ENCODE peak calls at places on chromosomes 6 and 20, in five cellular contexts. K, P, O, B and R are unnamed samples.

GRCh38 chr20:63957004-63957689 is 931 bp upstream of the UCKL1 start:
- DNase-seq in O (peak), B (peak), P (peak), K (peak), R (peak)

GRCh38 chr6:134230087-134230717 is 87.7 kb downstream of the SGK1 start:
- DNase-seq in P (no peak), B (no peak), K (no peak), O (no peak), R (no peak)

GRCh38 chr6:87558446-87558845 is 31.3 kb downstream of the RARS2 start:
- DNase-seq in O (peak), P (no peak), B (no peak), K (no peak), R (no peak)

GRCh38 chr6:4352731-4353130 is 217.4 kb upstream of the ECI2 start:
- DNase-seq in O (no peak), K (no peak), P (no peak), B (no peak), R (no peak)

GRCh38 chr6:108368431-108369030 is 73.7 kb downstream of the AFG1L start:
- DNase-seq in K (no peak), P (no peak), O (no peak), B (no peak), R (no peak)

GRCh38 chr20:38221041-38221589 is 39.4 kb downstream of the KIAA1755 start:
- DNase-seq in B (peak), P (peak), K (peak), O (peak), R (peak)

GRCh38 chr20:58760881-58761280 is 68.3 kb downstream of the NPEPL1 start:
- DNase-seq in K (no peak), P (no peak), B (no peak), O (no peak), R (no peak)

GRCh38 chr6:131685266-131685780 is 15.9 kb downstream of the OR2A4 start:
- DNase-seq in O (no peak), P (no peak), B (no peak), K (no peak), R (no peak)

GRCh38 chr6:149443411-149444181 is 41.2 kb downstream of the ZC3H12D start:
- DNase-seq in P (no peak), O (peak), K (no peak), B (no peak), R (no peak)

GRCh38 chr20:667351-668034 is 8.1 kb downstream of the SCRT2 start:
- DNase-seq in O (peak), B (peak), P (peak), K (peak), R (no peak)

GRCh38 chr20:56708991-56709390 is 79.9 kb downstream of the TFAP2C start:
- DNase-seq in B (no peak), K (no peak), P (no peak), O (no peak), R (no peak)

GRCh38 chr6:114000066-114000465 is 29.1 kb upstream of the HDAC2 start:
- DNase-seq in O (peak), P (no peak), K (no peak), B (no peak), R (no peak)

GRCh38 chr6:142482973-142483372 is 181.2 kb downstream of the ADGRG6 start:
- DNase-seq in P (no peak), B (no peak), K (no peak), O (peak), R (no peak)

GRCh38 chr6:51182884-51183283 is 364.2 kb downstream of the TFAP2B start:
- DNase-seq in O (no peak), B (no peak), P (no peak), K (no peak), R (no peak)

GRCh38 chr6:11811644-11812264 is 33.2 kb upstream of the ADTRP start:
- DNase-seq in P (no peak), O (no peak), B (no peak), K (no peak), R (no peak)

GRCh38 chr6:98844244-98845161 is 10.1 kb downstream of the POU3F2 start:
- DNase-seq in K (peak), P (peak), O (no peak), B (no peak), R (no peak)

GRCh38 chr6:98846021-98846380 is 11.6 kb downstream of the POU3F2 start:
- DNase-seq in O (no peak), K (no peak), B (no peak), P (no peak), R (no peak)

GRCh38 chr6:98847392-98847766 is 13.0 kb downstream of the POU3F2 start:
- DNase-seq in P (no peak), K (no peak), B (no peak), O (no peak), R (no peak)

GRCh38 chr6:98843274-98844243 is 9.2 kb downstream of the POU3F2 start:
- DNase-seq in P (peak), O (no peak), K (no peak), B (no peak), R (no peak)

DNA sequence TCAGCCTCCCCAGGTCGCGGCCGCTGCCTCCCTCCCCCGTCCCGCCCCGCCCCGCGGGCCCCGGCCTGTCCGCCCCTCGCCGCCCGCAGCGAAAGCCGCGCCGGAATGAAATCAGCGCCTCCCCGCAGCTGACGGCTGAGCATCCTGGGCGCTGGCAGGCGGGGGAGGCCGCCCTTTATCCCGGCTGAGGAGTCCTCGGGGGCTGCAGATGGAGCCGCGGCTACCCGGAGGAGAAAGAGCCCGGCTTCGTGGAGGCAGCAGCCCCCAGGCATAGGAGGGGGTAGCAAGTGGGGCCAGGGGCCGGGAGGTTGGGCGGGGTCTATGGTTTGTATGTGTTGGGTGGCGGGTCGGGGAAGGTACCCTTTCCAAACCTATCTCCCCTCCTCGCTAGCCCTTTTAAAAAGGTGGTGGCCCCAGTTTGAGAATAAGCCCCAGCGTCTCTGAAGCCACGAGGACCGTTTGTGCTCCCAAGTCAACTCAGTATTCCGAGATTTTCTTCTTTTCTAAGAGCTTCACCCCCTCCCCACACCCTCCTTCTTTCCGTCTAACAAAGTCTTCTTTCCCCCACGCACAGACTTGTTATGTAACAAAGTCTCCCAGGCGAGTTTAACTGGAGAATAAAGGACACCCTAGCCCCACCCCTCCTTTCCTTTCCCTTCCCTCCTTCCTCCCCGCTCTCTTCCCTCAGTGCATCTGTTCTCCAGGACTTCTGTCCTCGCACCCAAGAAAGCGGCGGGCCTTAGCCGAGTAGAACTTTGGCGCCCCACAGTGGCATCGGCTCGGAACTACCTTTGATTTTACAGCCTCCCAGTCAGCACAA is 11.0 kb downstream of the POU3F2 start:
- DNase-seq in P (peak), K (peak), B (peak), O (peak), R (peak)
- TF ChIP-seq CTCF in P (peak), K (peak), B (peak), O (peak), R (peak)

GRCh38 chr6:43355862-43356590 is 13.4 kb downstream of the ZNF318 start:
- DNase-seq in O (no peak), K (peak), B (no peak), P (no peak), R (no peak)
- TF ChIP-seq CTCF in O (peak), K (peak), B (no peak), P (no peak), R (peak)

GRCh38 chr6:13328076-13328874 is at the start of gene TBC1D7:
- DNase-seq in P (peak), B (peak), O (peak), K (peak), R (peak)
- TF ChIP-seq CTCF in P (no peak), B (no peak), O (no peak), K (peak), R (no peak)

GRCh38 chr6:13847651-13848050 is 33.3 kb upstream of the MCUR1 start:
- DNase-seq in P (no peak), O (no peak), B (no peak), K (no peak), R (no peak)

GRCh38 chr6:13851803-13852202 is 37.4 kb upstream of the MCUR1 start:
- DNase-seq in O (no peak), B (no peak), K (no peak), P (no peak), R (no peak)

GRCh38 chr6:13848553-13849150 is 34.3 kb upstream of the MCUR1 start:
- DNase-seq in P (no peak), O (peak), B (no peak), K (no peak), R (no peak)

DNA sequence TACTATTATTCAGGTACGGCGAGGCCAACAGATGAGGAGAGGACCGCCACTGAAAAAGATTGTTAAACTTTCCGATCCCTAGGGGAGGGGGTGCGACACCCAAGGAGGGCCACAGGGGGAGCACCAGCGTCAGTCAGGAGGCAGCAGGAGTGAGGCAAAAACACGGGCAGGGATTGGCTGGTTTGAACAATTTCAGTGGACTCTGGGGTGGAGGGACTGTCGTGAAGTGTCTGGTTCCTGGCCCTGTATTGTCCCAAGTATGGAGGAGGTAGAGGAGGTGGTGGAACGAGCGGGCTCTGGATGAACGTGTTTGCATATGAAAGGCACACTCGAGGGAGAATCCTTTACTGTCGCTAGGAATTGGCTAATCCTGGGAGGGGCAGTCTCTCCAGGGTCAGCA is 32.5 kb upstream of the MCUR1 start:
- DNase-seq in B (no peak), O (no peak), K (peak), P (no peak), R (no peak)
- TF ChIP-seq CTCF in B (no peak), O (no peak), K (peak), P (no peak), R (no peak)

GRCh38 chr6:34248198-34248726 is 544 bp downstream of the SMIM29 start:
- DNase-seq in P (peak), O (peak), K (peak), B (no peak), R (no peak)

GRCh38 chr6:34246563-34247391 is 2.0 kb downstream of the SMIM29 start:
- DNase-seq in B (peak), P (no peak), K (peak), O (peak), R (no peak)

GRCh38 chr6:34247481-34248197 is 1.2 kb downstream of the SMIM29 start:
- DNase-seq in B (no peak), P (no peak), K (no peak), O (peak), R (no peak)

GRCh38 chr6:34249469-34250370 is 914 bp upstream of the SMIM29 start:
- DNase-seq in K (no peak), O (no peak), P (no peak), B (no peak), R (no peak)

GRCh38 chr6:34248727-34249468 is at the start of gene SMIM29:
- DNase-seq in O (peak), P (peak), B (peak), K (peak), R (peak)
- TF ChIP-seq CTCF in O (peak), P (peak), B (peak), K (peak), R (peak)

GRCh38 chr6:170578909-170579308 is 5.5 kb downstream of the PDCD2 start:
- DNase-seq in B (no peak), P (no peak), O (no peak), K (no peak), R (no peak)

GRCh38 chr6:170584181-170584953 is at the start of gene PDCD2:
- DNase-seq in P (peak), B (peak), K (peak), O (peak), R (peak)

GRCh38 chr6:170584954-170585498 is 589 bp upstream of the PDCD2 start:
- DNase-seq in B (no peak), P (no peak), K (no peak), O (no peak), R (no peak)

GRCh38 chr6:170583736-170584180 is 679 bp downstream of the PDCD2 start:
- DNase-seq in P (no peak), K (no peak), O (no peak), B (no peak), R (no peak)
- TF ChIP-seq CTCF in P (no peak), K (peak), O (no peak), B (no peak), R (no peak)

GRCh38 chr20:3658708-3659491 is 4.3 kb downstream of the GFRA4 start:
- DNase-seq in P (no peak), K (no peak), B (no peak), O (no peak), R (no peak)
- TF ChIP-seq CTCF in P (no peak), K (no peak), B (no peak), O (no peak), R (no peak)